ENCODE peak calls at places on chromosomes 13 and 19, in six cellular contexts. One of them, this sample, is unnamed.
A peak's percentile ranks its signal among the peaks of the same experiment; 100 is the strongest.

GRCh38 chr13:113220877-113221276 is 11.5 kb downstream of the CUL4A start:
- DNase-seq in stimulated activated CD4-positive, alpha-beta T cell treated with anti-CD3 and anti-CD28 coated beads, Interleukin-4, amount 100 ng/mL, for 24 hours: no peak
- DNase-seq in activated CD4-positive, alpha-beta T cell treated with anti-CD3 and anti-CD28 coated beads for 4 hours: no peak
- DNase-seq in A673: no peak
- DNase-seq in GM13977: no peak
- DNase-seq in nucleus accumbens: no peak
- DNase-seq in this sample: no peak

GRCh38 chr19:718251-719024 is 9.7 kb downstream of the PALM start:
- DNase-seq in stimulated activated CD4-positive, alpha-beta T cell treated with anti-CD3 and anti-CD28 coated beads, Interleukin-4, amount 100 ng/mL, for 24 hours: no peak
- DNase-seq in activated CD4-positive, alpha-beta T cell treated with anti-CD3 and anti-CD28 coated beads for 4 hours: no peak
- DNase-seq in A673: no peak
- DNase-seq in GM13977: no peak
- DNase-seq in nucleus accumbens: peak; percentile 63
- DNase-seq in this sample: no peak

GRCh38 chr19:2702170-2703076 is at the start of gene GNG7:
- DNase-seq in stimulated activated CD4-positive, alpha-beta T cell treated with anti-CD3 and anti-CD28 coated beads, Interleukin-4, amount 100 ng/mL, for 24 hours: peak; percentile 92
- DNase-seq in activated CD4-positive, alpha-beta T cell treated with anti-CD3 and anti-CD28 coated beads for 4 hours: peak; percentile 94
- DNase-seq in A673: peak; percentile 95
- DNase-seq in GM13977: peak; percentile 100
- DNase-seq in nucleus accumbens: peak; percentile 94
- DNase-seq in this sample: peak; percentile 97

GRCh38 chr13:113916330-113916815 is 52.5 kb upstream of the GAS6 start:
- DNase-seq in stimulated activated CD4-positive, alpha-beta T cell treated with anti-CD3 and anti-CD28 coated beads, Interleukin-4, amount 100 ng/mL, for 24 hours: no peak
- DNase-seq in activated CD4-positive, alpha-beta T cell treated with anti-CD3 and anti-CD28 coated beads for 4 hours: no peak
- DNase-seq in A673: no peak
- DNase-seq in GM13977: no peak
- DNase-seq in nucleus accumbens: no peak
- DNase-seq in this sample: no peak

GRCh38 chr13:23672616-23673015 is 102.4 kb downstream of the TNFRSF19 start:
- DNase-seq in stimulated activated CD4-positive, alpha-beta T cell treated with anti-CD3 and anti-CD28 coated beads, Interleukin-4, amount 100 ng/mL, for 24 hours: no peak
- DNase-seq in activated CD4-positive, alpha-beta T cell treated with anti-CD3 and anti-CD28 coated beads for 4 hours: no peak
- DNase-seq in A673: no peak
- DNase-seq in GM13977: no peak
- DNase-seq in nucleus accumbens: no peak
- DNase-seq in this sample: no peak

GRCh38 chr13:78593652-78594494 is 9.5 kb downstream of the POU4F1 start:
- DNase-seq in stimulated activated CD4-positive, alpha-beta T cell treated with anti-CD3 and anti-CD28 coated beads, Interleukin-4, amount 100 ng/mL, for 24 hours: no peak
- DNase-seq in activated CD4-positive, alpha-beta T cell treated with anti-CD3 and anti-CD28 coated beads for 4 hours: no peak
- DNase-seq in A673: peak; percentile 39
- DNase-seq in GM13977: no peak
- DNase-seq in nucleus accumbens: no peak
- DNase-seq in this sample: no peak

GRCh38 chr13:113427562-113428468 is 25.5 kb downstream of the ADPRHL1 start:
- DNase-seq in stimulated activated CD4-positive, alpha-beta T cell treated with anti-CD3 and anti-CD28 coated beads, Interleukin-4, amount 100 ng/mL, for 24 hours: no peak
- DNase-seq in activated CD4-positive, alpha-beta T cell treated with anti-CD3 and anti-CD28 coated beads for 4 hours: no peak
- DNase-seq in A673: no peak
- DNase-seq in GM13977: no peak
- DNase-seq in nucleus accumbens: no peak
- DNase-seq in this sample: no peak

GRCh38 chr19:16014923-16015804 is 61.1 kb upstream of the TPM4 start:
- DNase-seq in stimulated activated CD4-positive, alpha-beta T cell treated with anti-CD3 and anti-CD28 coated beads, Interleukin-4, amount 100 ng/mL, for 24 hours: no peak
- DNase-seq in activated CD4-positive, alpha-beta T cell treated with anti-CD3 and anti-CD28 coated beads for 4 hours: no peak
- DNase-seq in A673: no peak
- DNase-seq in GM13977: no peak
- DNase-seq in nucleus accumbens: no peak
- DNase-seq in this sample: no peak

GRCh38 chr13:50577806-50578205 is 265.7 kb downstream of the DLEU7 start:
- DNase-seq in stimulated activated CD4-positive, alpha-beta T cell treated with anti-CD3 and anti-CD28 coated beads, Interleukin-4, amount 100 ng/mL, for 24 hours: no peak
- DNase-seq in activated CD4-positive, alpha-beta T cell treated with anti-CD3 and anti-CD28 coated beads for 4 hours: no peak
- DNase-seq in A673: no peak
- DNase-seq in GM13977: no peak
- DNase-seq in nucleus accumbens: no peak
- DNase-seq in this sample: no peak

GRCh38 chr13:112867301-112867711 is 101.7 kb upstream of the MCF2L start:
- DNase-seq in stimulated activated CD4-positive, alpha-beta T cell treated with anti-CD3 and anti-CD28 coated beads, Interleukin-4, amount 100 ng/mL, for 24 hours: no peak
- DNase-seq in activated CD4-positive, alpha-beta T cell treated with anti-CD3 and anti-CD28 coated beads for 4 hours: no peak
- DNase-seq in A673: no peak
- DNase-seq in GM13977: no peak
- DNase-seq in nucleus accumbens: no peak
- DNase-seq in this sample: no peak

GRCh38 chr19:47742636-47743035 is 2.7 kb upstream of the NOP53 start:
- DNase-seq in stimulated activated CD4-positive, alpha-beta T cell treated with anti-CD3 and anti-CD28 coated beads, Interleukin-4, amount 100 ng/mL, for 24 hours: no peak
- DNase-seq in activated CD4-positive, alpha-beta T cell treated with anti-CD3 and anti-CD28 coated beads for 4 hours: no peak
- DNase-seq in A673: no peak
- DNase-seq in GM13977: no peak
- DNase-seq in nucleus accumbens: no peak
- DNase-seq in this sample: no peak

This sample was measured in GM12865.